ENCODE peak calls at places on chromosomes 13 and 19, in seven cellular contexts. Z is memory B cell, H is IMR-90, Q is bronchial epithelial cell, T is NCI-H82, W is ascending aorta, A is T-helper 2 cell. M is an unnamed sample.

GRCh38 chr13:99975626-99976025 is 4.1 kb upstream of the ZIC5 start:
- DNase-seq in H (no peak), T (no peak), Z (no peak), W (no peak), Q (no peak), A (no peak), M (no peak)

GRCh38 chr13:104799152-104799551 is 1732.9 kb upstream of the SLC10A2 start:
- DNase-seq in Q (no peak), Z (no peak), H (no peak), W (no peak), T (no peak), A (no peak), M (no peak)

GRCh38 chr13:108346376-108346775 is 76.9 kb downstream of the TNFSF13B start:
- DNase-seq in W (no peak), A (no peak), Z (no peak), Q (no peak), T (no peak), H (no peak), M (peak; percentile 31)

GRCh38 chr13:46577656-46578589 is 25.0 kb downstream of the LRCH1 start:
- DNase-seq in W (no peak), Q (no peak), A (no peak), Z (no peak), T (peak; percentile 55), H (peak; percentile 33), M (no peak)

GRCh38 chr19:13149628-13150186 is 468 bp downstream of the STX10 start:
- DNase-seq in T (peak; percentile 67), Q (no peak), Z (no peak), A (no peak), W (peak; percentile 79), H (no peak), M (peak; percentile 83)

GRCh38 chr13:23558675-23559536 is 11.3 kb upstream of the TNFRSF19 start:
- DNase-seq in T (peak; percentile 25), Q (peak; percentile 95), W (no peak), A (no peak), H (peak; percentile 92), Z (no peak), M (peak; percentile 73)

GRCh38 chr13:66312312-66313087 is 917.6 kb downstream of the PCDH9 start:
- DNase-seq in H (peak; percentile 80), T (no peak), Z (no peak), W (no peak), A (no peak), Q (no peak), M (no peak)

GRCh38 chr13:56457535-56458200 is 683.0 kb upstream of the PRR20A start:
- DNase-seq in T (peak; percentile 48), Q (no peak), W (no peak), Z (no peak), H (no peak), A (no peak), M (no peak)

GRCh38 chr19:38812841-38813320 is at the start of gene LGALS4:
- DNase-seq in A (no peak), T (no peak), Q (no peak), W (no peak), Z (no peak), H (no peak), M (no peak)

GRCh38 chr19:54434112-54434861 is 14.7 kb upstream of the LENG8 start:
- DNase-seq in Q (no peak), W (no peak), H (no peak), Z (no peak), T (peak; percentile 69), A (no peak), M (no peak)

GRCh38 chr13:60590775-60591174 is 193.8 kb downstream of the TDRD3 start:
- DNase-seq in A (no peak), W (no peak), Z (no peak), H (no peak), Q (no peak), T (no peak), M (no peak)

GRCh38 chr19:12828494-12828893 is 5.9 kb downstream of the RTBDN start:
- DNase-seq in Q (no peak), W (no peak), H (no peak), Z (no peak), A (no peak), T (peak; percentile 92), M (no peak)

GRCh38 chr13:32940601-32941000 is 75.6 kb upstream of the KL start:
- DNase-seq in H (peak; percentile 56), Q (no peak), Z (no peak), W (no peak), T (peak; percentile 55), A (no peak), M (peak; percentile 74)

GRCh38 chr19:2081873-2082810 is 14.0 kb downstream of the MOB3A start:
- DNase-seq in A (peak; percentile 76), W (no peak), Q (no peak), H (no peak), T (no peak), Z (no peak), M (peak; percentile 52)

M was measured in heart left ventricle.